ENCODE peak calls at places on chromosomes 3 and 15, in six cellular contexts. Z is NCI-H510A; T is endothelial cell; W is HuH-7.5; E is central memory CD4-positive, alpha-beta T cell; N is cardiac fibroblast. H is an unnamed sample.

GRCh38 chr3:184417619-184418327 is 37.9 kb downstream of the CHRD start:
- DNase-seq in Z (peak; percentile 16), T (peak; percentile 75), W (peak; percentile 44), E (peak; percentile 57), N (peak; percentile 73), H (peak; percentile 60)

GRCh38 chr15:44370830-44371229 is 56.6 kb upstream of the CTDSPL2 start:
- DNase-seq in Z (no peak), T (no peak), W (no peak), E (no peak), N (no peak), H (no peak)

GRCh38 chr3:150613034-150613433 is 9.9 kb downstream of the SELENOT start:
- DNase-seq in Z (no peak), T (no peak), W (no peak), E (no peak), N (no peak), H (no peak)

GRCh38 chr3:60992395-60992794 is 258.9 kb downstream of the FHIT start:
- DNase-seq in Z (peak; percentile 15), T (no peak), W (no peak), E (no peak), N (no peak), H (no peak)

GRCh38 chr15:34609658-34610057 is 26.2 kb upstream of the GOLGA8B start:
- DNase-seq in Z (no peak), T (peak; percentile 38), W (no peak), E (no peak), N (no peak), H (peak; percentile 5)

GRCh38 chr3:89098964-89099585 is 8.3 kb upstream of the EPHA3 start:
- DNase-seq in Z (no peak), T (peak; percentile 48), W (no peak), E (peak; percentile 22), N (peak; percentile 78), H (peak; percentile 29)

GRCh38 chr3:170007031-170007663 is 30.6 kb upstream of the GPR160 start:
- DNase-seq in Z (no peak), T (no peak), W (no peak), E (peak; percentile 20), N (peak; percentile 80), H (peak; percentile 31)

GRCh38 chr3:194300392-194300758 is 50.8 kb downstream of the CPN2 start:
- DNase-seq in Z (peak; percentile 32), T (peak; percentile 41), W (peak; percentile 61), E (no peak), N (peak; percentile 34), H (no peak)

GRCh38 chr15:68506071-68506470 is 72.7 kb upstream of the CORO2B start:
- DNase-seq in Z (no peak), T (no peak), W (no peak), E (no peak), N (no peak), H (no peak)

GRCh38 chr15:50066693-50067092 is 52.3 kb downstream of the ATP8B4 start:
- DNase-seq in Z (no peak), T (no peak), W (no peak), E (no peak), N (no peak), H (no peak)

GRCh38 chr3:11563749-11564148 is 80.0 kb downstream of the VGLL4 start:
- DNase-seq in Z (no peak), T (no peak), W (no peak), E (no peak), N (no peak), H (no peak)

GRCh38 chr3:101124125-101124524 is 130.9 kb upstream of the ABI3BP start:
- DNase-seq in Z (no peak), T (no peak), W (no peak), E (no peak), N (no peak), H (no peak)

GRCh38 chr3:150419959-150420358 is 11.9 kb downstream of the TSC22D2 start:
- DNase-seq in Z (no peak), T (no peak), W (no peak), E (no peak), N (no peak), H (no peak)

GRCh38 chr3:146715176-146715575 is 110.0 kb upstream of the PLSCR5 start:
- DNase-seq in Z (no peak), T (no peak), W (no peak), E (no peak), N (peak; percentile 60), H (no peak)

GRCh38 chr3:53489401-53490130 is 4.8 kb upstream of the CACNA1D start:
- DNase-seq in Z (no peak), T (no peak), W (no peak), E (no peak), N (no peak), H (no peak)

H was measured in CD4-positive, alpha-beta memory T cell.